ENCODE peak calls at places on chromosome 1, in seven cellular contexts. G is breast epithelium, Y is spleen, B is erythroblast, M is A549, L is Peyer's patch, F is uterus. Z is an unnamed sample.

GRCh38 chr1:231564373-231564772 is 35.9 kb downstream of the TSNAX start:
- DNase-seq in F (no peak), L (no peak), B (no peak), M (no peak), G (no peak), Y (no peak), Z (no peak)

GRCh38 chr1:112074711-112075110 is 85.2 kb upstream of the KCND3 start:
- DNase-seq in M (no peak), Y (no peak), G (no peak), F (no peak), L (no peak), B (no peak), Z (no peak)

GRCh38 chr1:240663160-240663879 is 51.4 kb upstream of the GREM2 start:
- DNase-seq in M (no peak), Y (no peak), L (no peak), G (no peak), F (no peak), B (no peak), Z (no peak)

GRCh38 chr1:85584264-85584781 is 3.8 kb downstream of the CCN1 start:
- DNase-seq in G (no peak), F (no peak), B (no peak), L (no peak), Y (no peak), M (no peak), Z (no peak)

GRCh38 chr1:95309031-95309459 is 75.0 kb downstream of the RWDD3 start:
- DNase-seq in Y (no peak), L (no peak), M (peak; percentile 8), F (no peak), B (peak; percentile 22), G (no peak), Z (peak; percentile 20)

GRCh38 chr1:228497206-228497605 is 10.0 kb downstream of the RNF187 start:
- DNase-seq in B (no peak), Y (no peak), L (no peak), M (no peak), F (no peak), G (no peak), Z (no peak)

GRCh38 chr1:77313491-77313890 is 31.7 kb downstream of the AK5 start:
- DNase-seq in L (no peak), G (no peak), B (no peak), M (peak; percentile 3), Y (no peak), F (no peak), Z (no peak)

GRCh38 chr1:151839457-151840409 is at the start of gene C2CD4D:
- DNase-seq in G (peak; percentile 88), B (no peak), M (no peak), Y (peak; percentile 83), F (no peak), L (peak; percentile 46), Z (no peak)

GRCh38 chr1:228071839-228072657 is 10.5 kb upstream of the ARF1 start:
- DNase-seq in Y (peak; percentile 39), B (no peak), M (no peak), L (no peak), G (no peak), F (no peak), Z (no peak)

GRCh38 chr1:183244466-183244865 is 58.4 kb downstream of the LAMC2 start:
- DNase-seq in F (peak; percentile 88), B (no peak), Y (no peak), G (no peak), L (no peak), M (no peak), Z (no peak)

GRCh38 chr1:113872219-113872934 is 865 bp upstream of the PTPN22 start:
- DNase-seq in M (no peak), Y (no peak), G (no peak), B (no peak), L (no peak), F (no peak), Z (no peak)

GRCh38 chr1:100354971-100355394 is 2.7 kb downstream of the CDC14A start:
- DNase-seq in G (no peak), M (no peak), Y (no peak), F (no peak), B (peak; percentile 20), L (peak; percentile 22), Z (peak; percentile 12)

GRCh38 chr1:2228684-2229031 is 539 bp downstream of the SKI start:
- DNase-seq in F (no peak), B (peak; percentile 77), M (no peak), Y (peak; percentile 90), G (no peak), L (no peak), Z (no peak)

GRCh38 chr1:8424539-8425116 is 106.7 kb downstream of the SLC45A1 start:
- DNase-seq in F (no peak), M (no peak), G (no peak), L (peak; percentile 83), Y (peak; percentile 78), B (peak; percentile 38), Z (no peak)

GRCh38 chr1:58695206-58695605 is 4.7 kb downstream of the MYSM1 start:
- DNase-seq in G (no peak), B (no peak), M (no peak), Y (no peak), L (no peak), F (no peak), Z (no peak)

GRCh38 chr1:110605901-110606783 is at the start of gene KCNA2:
- DNase-seq in G (no peak), Y (peak; percentile 75), F (no peak), B (no peak), M (no peak), L (no peak), Z (no peak)

GRCh38 chr1:41122851-41123518 is 101.5 kb upstream of the SLFNL1 start:
- DNase-seq in G (no peak), M (peak; percentile 21), B (peak; percentile 30), Y (no peak), L (no peak), F (no peak), Z (peak; percentile 60)

GRCh38 chr1:238119060-238119459 is 228.3 kb upstream of the ZP4 start:
- DNase-seq in F (no peak), Y (no peak), L (no peak), M (no peak), B (no peak), G (no peak), Z (no peak)

GRCh38 chr1:6602669-6603423 is at the start of gene KLHL21:
- DNase-seq in M (peak; percentile 66), Y (peak; percentile 97), B (peak; percentile 98), G (peak; percentile 87), L (peak; percentile 87), F (peak; percentile 91), Z (peak; percentile 66)

GRCh38 chr1:162632234-162632666 is at the start of gene DDR2:
- DNase-seq in G (peak; percentile 56), L (no peak), F (peak; percentile 83), B (no peak), Y (no peak), M (no peak), Z (no peak)

GRCh38 chr1:40699787-40700186 is 8.3 kb downstream of the NFYC start:
- DNase-seq in B (no peak), M (no peak), Y (no peak), G (no peak), F (no peak), L (no peak), Z (no peak)

GRCh38 chr1:230230273-230230672 is 163.2 kb downstream of the GALNT2 start:
- DNase-seq in F (no peak), Y (no peak), L (no peak), M (no peak), G (no peak), B (no peak), Z (no peak)

GRCh38 chr1:230230948-230231738 is 164.1 kb downstream of the GALNT2 start:
- DNase-seq in M (no peak), G (no peak), L (no peak), F (no peak), Y (no peak), B (no peak), Z (no peak)

GRCh38 chr1:230233786-230234185 is 166.7 kb downstream of the GALNT2 start:
- DNase-seq in M (no peak), Y (no peak), L (no peak), F (no peak), B (no peak), G (no peak), Z (no peak)

GRCh38 chr1:230232352-230232751 is 165.3 kb downstream of the GALNT2 start:
- DNase-seq in G (no peak), Y (no peak), M (no peak), F (no peak), L (no peak), B (no peak), Z (no peak)

DNA sequence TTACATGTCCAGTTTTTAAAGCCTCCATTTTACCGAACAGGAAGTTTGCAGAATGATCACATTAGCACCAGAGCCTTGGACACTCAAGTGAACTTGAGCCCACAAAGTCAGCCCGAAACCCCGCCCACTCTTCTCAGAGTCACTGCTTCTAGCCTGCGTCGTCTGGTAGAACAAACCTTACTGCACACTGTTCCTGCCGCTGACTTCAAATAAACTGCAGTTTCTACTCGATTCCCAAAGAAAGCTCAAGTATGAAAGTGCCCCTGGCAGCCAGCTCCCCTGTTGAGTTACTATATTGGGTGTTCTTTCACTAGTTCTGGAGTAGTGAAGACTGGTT is 164.7 kb downstream of the GALNT2 start:
- DNase-seq in F (no peak), Y (no peak), G (no peak), B (no peak), L (peak; percentile 33), M (no peak), Z (no peak)
- TF ChIP-seq POLR2A in F (no peak), Y (no peak), G (no peak), B (no peak), L (no peak), M (no peak), Z (no peak)

GRCh38 chr1:245946905-245947304 is 560.2 kb downstream of the SMYD3 start:
- DNase-seq in F (peak; percentile 32), B (no peak), Y (no peak), L (no peak), G (no peak), M (no peak), Z (no peak)
- TF ChIP-seq POLR2A in F (no peak), B (no peak), Y (no peak), L (no peak), G (no peak), M (no peak), Z (no peak)

GRCh38 chr1:97451944-97452343 is 468.9 kb downstream of the DPYD start:
- DNase-seq in B (no peak), Y (no peak), L (no peak), G (no peak), M (no peak), F (no peak), Z (no peak)
- TF ChIP-seq POLR2A in B (no peak), Y (no peak), L (no peak), G (no peak), M (no peak), F (no peak), Z (no peak)

GRCh38 chr1:81809808-81810207 is 9.1 kb downstream of the ADGRL2 start:
- DNase-seq in L (no peak), M (no peak), F (no peak), Y (no peak), G (no peak), B (no peak), Z (no peak)

GRCh38 chr1:81812712-81813111 is 12.0 kb downstream of the ADGRL2 start:
- DNase-seq in B (no peak), M (no peak), Y (no peak), F (no peak), L (no peak), G (no peak), Z (no peak)

GRCh38 chr1:81811757-81812371 is 11.1 kb downstream of the ADGRL2 start:
- DNase-seq in M (no peak), B (no peak), L (no peak), G (no peak), F (no peak), Y (no peak), Z (no peak)

GRCh38 chr1:81808760-81809159 is 8.0 kb downstream of the ADGRL2 start:
- DNase-seq in M (no peak), L (no peak), F (no peak), B (no peak), G (no peak), Y (no peak), Z (no peak)

GRCh38 chr1:81813691-81814090 is 13.0 kb downstream of the ADGRL2 start:
- DNase-seq in L (no peak), M (no peak), G (no peak), F (no peak), Y (no peak), B (no peak), Z (no peak)
- TF ChIP-seq POLR2A in L (no peak), M (no peak), G (no peak), F (no peak), Y (no peak), B (no peak), Z (no peak)